ENCODE peak calls at places on chromosomes 11 and 22, in eight cellular contexts. J is KBM-7, H is NCI-H345, D is posterior cingulate gyrus, C is hypothalamus, X is NCI-H1105, K is GM03348, S is T-cell. R is an unnamed sample.

GRCh38 chr22:46180370-46181137 is 30.2 kb downstream of the PPARA start:
- DNase-seq in J (peak; percentile 12), H (no peak), D (no peak), C (no peak), X (no peak), K (no peak), S (no peak), R (no peak)

GRCh38 chr11:83502041-83502440 is 215.9 kb upstream of the CCDC90B start:
- DNase-seq in J (no peak), H (no peak), D (no peak), C (no peak), X (no peak), K (no peak), S (no peak), R (no peak)

GRCh38 chr11:94786264-94787126 is 18.3 kb downstream of the AMOTL1 start:
- DNase-seq in J (peak; percentile 60), H (no peak), D (no peak), C (no peak), X (no peak), K (peak; percentile 41), S (no peak), R (no peak)

GRCh38 chr11:34641981-34642380 is 21.1 kb downstream of the EHF start:
- DNase-seq in J (no peak), H (no peak), D (no peak), C (no peak), X (peak; percentile 16), K (no peak), S (no peak), R (no peak)

GRCh38 chr22:30591191-30591587 is 521 bp downstream of the PES1 start:
- DNase-seq in J (no peak), H (no peak), D (no peak), C (no peak), X (no peak), K (peak; percentile 33), S (no peak), R (no peak)

GRCh38 chr11:74634537-74634936 is 42.2 kb downstream of the POLD3 start:
- DNase-seq in J (no peak), H (no peak), D (no peak), C (no peak), X (no peak), K (peak; percentile 33), S (no peak), R (no peak)

GRCh38 chr22:24486501-24486921 is 8.6 kb upstream of the UPB1 start:
- DNase-seq in J (peak; percentile 50), H (no peak), D (no peak), C (no peak), X (no peak), K (peak; percentile 76), S (no peak), R (no peak)

GRCh38 chr11:68447015-68447801 is 13.3 kb upstream of the PPP6R3 start:
- DNase-seq in J (peak; percentile 75), H (peak; percentile 64), D (peak; percentile 83), C (no peak), X (peak; percentile 40), K (peak; percentile 93), S (peak; percentile 75), R (peak; percentile 52)

GRCh38 chr11:112085822-112086421 is 634 bp downstream of the TIMM8B start:
- DNase-seq in J (no peak), H (no peak), D (no peak), C (peak; percentile 45), X (no peak), K (peak; percentile 48), S (no peak), R (no peak)

GRCh38 chr11:45089845-45090499 is 56.5 kb upstream of the PRDM11 start:
- DNase-seq in J (peak; percentile 44), H (no peak), D (no peak), C (no peak), X (no peak), K (peak; percentile 43), S (no peak), R (no peak)

GRCh38 chr11:66420671-66421476 is at the start of gene NPAS4:
- DNase-seq in J (no peak), H (peak; percentile 81), D (peak; percentile 69), C (no peak), X (peak; percentile 90), K (no peak), S (no peak), R (peak; percentile 91)

GRCh38 chr11:83389975-83390374 is 103.8 kb upstream of the CCDC90B start:
- DNase-seq in J (no peak), H (no peak), D (no peak), C (no peak), X (no peak), K (no peak), S (no peak), R (no peak)

GRCh38 chr11:124793466-124794278 is 6.5 kb downstream of the MSANTD2 start:
- DNase-seq in J (peak; percentile 65), H (peak; percentile 33), D (no peak), C (no peak), X (peak; percentile 52), K (peak; percentile 52), S (no peak), R (peak; percentile 19)

GRCh38 chr11:45424781-45425180 is 138.6 kb upstream of the SYT13 start:
- DNase-seq in J (no peak), H (no peak), D (no peak), C (no peak), X (no peak), K (no peak), S (no peak), R (no peak)

GRCh38 chr22:49754674-49755590 is 72.7 kb downstream of the BRD1 start:
- DNase-seq in J (no peak), H (no peak), D (no peak), C (no peak), X (no peak), K (peak; percentile 11), S (no peak), R (no peak)

GRCh38 chr11:42315846-42316245 is 856.4 kb upstream of the LRRC4C start:
- DNase-seq in J (no peak), H (no peak), D (no peak), C (no peak), X (no peak), K (no peak), S (no peak), R (no peak)